ENCODE peak calls at places on chromosomes 2 and 18, in four cellular contexts. T is occipital lobe, Y is spleen, W is WERI-Rb-1. R is an unnamed sample.

GRCh38 chr2:96913398-96914202 is 43.7 kb upstream of the SEMA4C start:
- DNase-seq in T (no peak), Y (peak; percentile 81), W (no peak), R (no peak)

GRCh38 chr2:7053650-7054262 is 136.5 kb downstream of the RNF144A start:
- DNase-seq in T (no peak), Y (peak; percentile 78), W (peak; percentile 73), R (no peak)

GRCh38 chr2:96692094-96692971 is 47.5 kb downstream of the LMAN2L start:
- DNase-seq in T (no peak), Y (peak; percentile 42), W (no peak), R (no peak)

GRCh38 chr2:23452853-23453420 is 68.0 kb downstream of the KLHL29 start:
- DNase-seq in T (no peak), Y (no peak), W (no peak), R (no peak)

GRCh38 chr2:25331686-25332365 is 9.9 kb downstream of the DNMT3A start:
- DNase-seq in T (no peak), Y (peak; percentile 59), W (peak; percentile 11), R (no peak)

GRCh38 chr2:200659410-200659809 is 73.6 kb downstream of the AOX1 start:
- DNase-seq in T (no peak), Y (no peak), W (no peak), R (no peak)

GRCh38 chr2:151159109-151159690 is 102.5 kb downstream of the RBM43 start:
- DNase-seq in T (no peak), Y (no peak), W (no peak), R (no peak)

GRCh38 chr2:199455533-199456382 is 2.0 kb downstream of the SATB2 start:
- DNase-seq in T (peak; percentile 71), Y (peak; percentile 79), W (peak; percentile 66), R (no peak)

GRCh38 chr2:49271060-49271665 is 116.8 kb upstream of the FSHR start:
- DNase-seq in T (no peak), Y (no peak), W (no peak), R (no peak)

GRCh38 chr2:214543386-214543955 is 132.6 kb downstream of the VWC2L start:
- DNase-seq in T (no peak), Y (no peak), W (no peak), R (no peak)

GRCh38 chr18:22559414-22560282 is 141.9 kb upstream of the CTAGE1 start:
- DNase-seq in T (no peak), Y (peak; percentile 81), W (peak; percentile 10), R (no peak)

GRCh38 chr18:9401166-9401565 is 66.6 kb downstream of the TWSG1 start:
- DNase-seq in T (no peak), Y (no peak), W (no peak), R (no peak)

GRCh38 chr2:233690444-233690843 is 2.2 kb upstream of the UGT1A6 start:
- DNase-seq in T (no peak), Y (no peak), W (no peak), R (no peak)

GRCh38 chr2:147818741-147819140 is 26.1 kb upstream of the ACVR2A start:
- DNase-seq in T (no peak), Y (no peak), W (no peak), R (no peak)

GRCh38 chr2:177254433-177255226 is 9.9 kb downstream of the NFE2L2 start:
- DNase-seq in T (no peak), Y (no peak), W (peak; percentile 72), R (no peak)

GRCh38 chr18:67265464-67266245 is 250.9 kb downstream of the DSEL start:
- DNase-seq in T (no peak), Y (no peak), W (no peak), R (no peak)

GRCh38 chr2:66981074-66981473 is 416.1 kb upstream of the ETAA1 start:
- DNase-seq in T (no peak), Y (no peak), W (no peak), R (no peak)

GRCh38 chr18:30957086-30957485 is 85.5 kb downstream of the DSC3 start:
- DNase-seq in T (no peak), Y (no peak), W (no peak), R (no peak)

GRCh38 chr2:232300894-232301387 is 77.6 kb upstream of the ALPP start:
- DNase-seq in T (no peak), Y (no peak), W (no peak), R (no peak)

GRCh38 chr18:7488571-7488970 is 78.5 kb upstream of the PTPRM start:
- DNase-seq in T (no peak), Y (no peak), W (peak; percentile 14), R (no peak)

GRCh38 chr2:58204195-58204959 is 36.7 kb downstream of the FANCL start:
- DNase-seq in T (no peak), Y (no peak), W (no peak), R (no peak)

GRCh38 chr2:65576861-65577601 is 144.6 kb upstream of the SPRED2 start:
- DNase-seq in T (no peak), Y (no peak), W (no peak), R (no peak)

GRCh38 chr18:62420513-62421209 is 95.6 kb downstream of the TNFRSF11A start:
- DNase-seq in T (no peak), Y (no peak), W (no peak), R (no peak)

GRCh38 chr2:140376686-140377085 is 1596.5 kb upstream of the NXPH2 start:
- DNase-seq in T (no peak), Y (no peak), W (no peak), R (no peak)

GRCh38 chr2:207214446-207214845 is 48.7 kb upstream of the KLF7 start:
- DNase-seq in T (no peak), Y (no peak), W (no peak), R (no peak)

GRCh38 chr2:148527488-148528340 is 116.8 kb upstream of the EPC2 start:
- DNase-seq in T (no peak), Y (no peak), W (no peak), R (no peak)

GRCh38 chr2:8030694-8031303 is 651.1 kb upstream of the ID2 start:
- DNase-seq in T (no peak), Y (no peak), W (no peak), R (no peak)

GRCh38 chr2:234974501-234975385 is 22.9 kb downstream of the SH3BP4 start:
- DNase-seq in T (no peak), Y (no peak), W (no peak), R (no peak)

GRCh38 chr2:139217641-139218040 is 437.5 kb upstream of the NXPH2 start:
- DNase-seq in T (no peak), Y (no peak), W (no peak), R (no peak)